ENCODE peak calls at places on chromosomes 4 and X, in six cellular contexts. One of them, this sample, is unnamed.

GRCh38 chr4:82275431-82276423 is 98.1 kb downstream of the HNRNPD start:
- DNase-seq in NB4: peak
- DNase-seq in AG04450: no peak
- DNase-seq in AG09319: no peak
- DNase-seq in cardiac fibroblast: no peak
- DNase-seq in H1: peak
- DNase-seq in this sample: no peak

GRCh38 chr4:152100378-152101201 is 339.8 kb upstream of the GATB start:
- DNase-seq in H1: peak
- DNase-seq in NB4: no peak
- DNase-seq in AG04450: no peak
- DNase-seq in AG09319: no peak
- DNase-seq in cardiac fibroblast: no peak
- DNase-seq in this sample: no peak

GRCh38 chrX:119758682-119759332 is 419 bp downstream of the SOWAHD start:
- DNase-seq in NB4: peak
- DNase-seq in AG04450: no peak
- DNase-seq in H1: peak
- DNase-seq in cardiac fibroblast: no peak
- DNase-seq in AG09319: no peak
- DNase-seq in this sample: peak

GRCh38 chrX:56798866-56799864 is 70.1 kb downstream of the NBDY start:
- DNase-seq in cardiac fibroblast: no peak
- DNase-seq in NB4: no peak
- DNase-seq in H1: peak
- DNase-seq in AG09319: no peak
- DNase-seq in AG04450: no peak
- DNase-seq in this sample: peak

GRCh38 chr4:88697113-88697512 is 516 bp downstream of the NAP1L5 start:
- DNase-seq in AG09319: no peak
- DNase-seq in NB4: peak
- DNase-seq in cardiac fibroblast: peak
- DNase-seq in AG04450: no peak
- DNase-seq in H1: no peak
- DNase-seq in this sample: no peak

GRCh38 chr4:116180056-116180690 is 905.2 kb downstream of the TRAM1L1 start:
- DNase-seq in AG09319: no peak
- DNase-seq in NB4: peak
- DNase-seq in cardiac fibroblast: peak
- DNase-seq in H1: no peak
- DNase-seq in AG04450: no peak
- DNase-seq in this sample: peak

GRCh38 chr4:186137193-186137792 is 32.8 kb downstream of the FAM149A start:
- DNase-seq in AG09319: no peak
- DNase-seq in AG04450: no peak
- DNase-seq in cardiac fibroblast: peak
- DNase-seq in H1: no peak
- DNase-seq in NB4: peak
- DNase-seq in this sample: peak

GRCh38 chr4:48081196-48081595 is 52.9 kb downstream of the TXK start:
- DNase-seq in AG09319: no peak
- DNase-seq in AG04450: no peak
- DNase-seq in cardiac fibroblast: peak
- DNase-seq in NB4: no peak
- DNase-seq in H1: no peak
- DNase-seq in this sample: no peak

GRCh38 chr4:128862608-128863313 is 53.3 kb downstream of the JADE1 start:
- DNase-seq in H1: no peak
- DNase-seq in AG04450: no peak
- DNase-seq in cardiac fibroblast: peak
- DNase-seq in AG09319: no peak
- DNase-seq in NB4: no peak
- DNase-seq in this sample: no peak

GRCh38 chrX:96861228-96861627 is 22.5 kb upstream of the RPA4 start:
- DNase-seq in H1: no peak
- DNase-seq in cardiac fibroblast: no peak
- DNase-seq in AG04450: no peak
- DNase-seq in NB4: no peak
- DNase-seq in AG09319: no peak
- DNase-seq in this sample: no peak

DNA sequence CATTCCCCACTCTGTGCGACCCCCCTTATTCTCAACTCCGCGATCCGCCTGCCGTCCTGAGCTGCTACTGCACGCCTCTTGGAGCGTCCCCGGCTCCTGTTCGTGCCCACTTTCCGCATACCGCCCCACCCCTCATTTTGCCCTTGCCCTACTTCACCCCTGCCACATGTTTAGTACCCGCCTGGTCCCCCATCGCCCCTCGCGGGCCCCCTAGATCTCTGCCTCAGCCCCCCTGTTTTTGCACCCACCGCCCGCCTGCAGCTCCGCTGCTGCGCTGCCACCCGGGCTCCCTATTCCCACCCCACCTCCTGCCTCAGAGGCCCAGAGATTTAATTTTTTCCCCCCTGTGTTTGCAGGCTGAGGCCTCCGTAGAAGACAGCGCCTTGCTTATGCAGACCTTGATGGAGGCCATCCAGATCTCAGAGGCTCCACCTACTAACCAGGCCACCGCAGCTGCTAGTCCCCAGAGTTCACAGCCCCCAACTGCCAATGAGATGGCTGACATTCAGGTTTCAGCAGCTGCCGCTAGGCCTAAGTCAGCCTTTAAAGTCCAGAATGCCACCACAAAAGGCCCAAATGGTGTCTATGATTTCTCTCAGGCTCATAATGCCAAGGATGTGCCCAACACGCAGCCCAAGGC is 1.4 kb downstream of the MAGED1 start:
- DNase-seq in AG04450: no peak
- DNase-seq in AG09319: no peak
- DNase-seq in cardiac fibroblast: peak
- DNase-seq in H1: peak
- DNase-seq in NB4: no peak
- DNase-seq in this sample: peak
- TF ChIP-seq CTCF in AG04450: no peak
- TF ChIP-seq CTCF in AG09319: no peak
- TF ChIP-seq CTCF in cardiac fibroblast: peak
- TF ChIP-seq CTCF in H1: no peak
- TF ChIP-seq CTCF in NB4: no peak
- TF ChIP-seq CTCF in this sample: no peak

GRCh38 chrX:137405449-137406140 is 160.3 kb upstream of the ZIC3 start:
- DNase-seq in cardiac fibroblast: no peak
- DNase-seq in AG04450: no peak
- DNase-seq in NB4: no peak
- DNase-seq in AG09319: no peak
- DNase-seq in H1: no peak
- DNase-seq in this sample: no peak

DNA sequence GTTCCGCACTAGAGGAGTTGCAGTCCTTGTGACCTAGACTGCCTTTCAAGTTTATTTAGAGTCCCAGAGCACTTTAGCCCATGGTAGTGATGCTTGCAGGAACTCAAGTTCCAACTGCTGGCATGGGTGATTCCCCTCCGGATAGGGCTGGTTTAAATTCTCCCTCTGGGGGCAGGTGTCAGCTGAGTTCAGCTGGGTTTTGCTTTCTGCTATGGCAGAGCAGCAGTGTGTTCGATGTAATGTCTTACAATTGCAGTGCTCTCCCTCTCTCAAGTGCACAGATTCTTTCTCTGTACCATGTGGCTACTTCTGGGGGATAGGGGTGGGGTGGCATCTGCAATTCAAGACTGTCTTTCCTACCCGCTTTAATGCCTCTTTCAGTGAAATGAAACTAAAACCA is 164.8 kb upstream of the ZIC3 start:
- DNase-seq in H1: no peak
- DNase-seq in AG04450: no peak
- DNase-seq in AG09319: no peak
- DNase-seq in NB4: no peak
- DNase-seq in cardiac fibroblast: no peak
- DNase-seq in this sample: no peak
- TF ChIP-seq CTCF in H1: no peak
- TF ChIP-seq CTCF in AG04450: no peak
- TF ChIP-seq CTCF in AG09319: no peak
- TF ChIP-seq CTCF in NB4: no peak
- TF ChIP-seq CTCF in cardiac fibroblast: no peak
- TF ChIP-seq CTCF in this sample: no peak

GRCh38 chr4:140641789-140642439 is 73.2 kb upstream of the UCP1 start:
- DNase-seq in AG04450: no peak
- DNase-seq in NB4: no peak
- DNase-seq in cardiac fibroblast: no peak
- DNase-seq in AG09319: no peak
- DNase-seq in H1: peak
- DNase-seq in this sample: no peak
- TF ChIP-seq CTCF in AG04450: no peak
- TF ChIP-seq CTCF in NB4: no peak
- TF ChIP-seq CTCF in cardiac fibroblast: no peak
- TF ChIP-seq CTCF in AG09319: no peak
- TF ChIP-seq CTCF in H1: peak
- TF ChIP-seq CTCF in this sample: no peak

GRCh38 chrX:74325130-74326059 is 21.4 kb downstream of the ZCCHC13 start:
- DNase-seq in cardiac fibroblast: no peak
- DNase-seq in H1: peak
- DNase-seq in AG04450: no peak
- DNase-seq in AG09319: no peak
- DNase-seq in NB4: peak
- DNase-seq in this sample: no peak
- TF ChIP-seq CTCF in cardiac fibroblast: no peak
- TF ChIP-seq CTCF in H1: peak
- TF ChIP-seq CTCF in AG04450: no peak
- TF ChIP-seq CTCF in AG09319: no peak
- TF ChIP-seq CTCF in NB4: no peak
- TF ChIP-seq CTCF in this sample: no peak

DNA sequence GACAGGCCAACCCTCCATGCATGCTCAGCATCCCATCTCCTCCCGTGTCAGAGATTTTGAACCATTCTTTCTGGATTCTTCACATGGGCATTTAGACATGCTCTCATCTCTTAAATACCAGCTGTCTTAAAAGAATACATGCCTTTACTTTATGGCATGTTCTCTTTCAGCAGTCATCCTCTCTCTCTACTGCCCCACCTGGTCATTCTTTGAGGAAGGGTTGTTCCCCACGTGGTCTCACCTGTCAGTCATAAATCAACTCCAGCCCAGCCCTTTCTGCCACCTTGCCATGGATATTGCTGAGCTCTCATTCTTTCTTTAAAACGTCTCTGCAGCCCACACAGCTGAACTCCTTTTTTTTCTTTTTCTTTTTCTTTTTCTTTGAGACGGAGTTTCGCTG is 111.3 kb downstream of the ARHGAP10 start:
- DNase-seq in AG04450: no peak
- DNase-seq in NB4: no peak
- DNase-seq in AG09319: no peak
- DNase-seq in H1: no peak
- DNase-seq in cardiac fibroblast: no peak
- DNase-seq in this sample: peak
- TF ChIP-seq CTCF in AG04450: peak
- TF ChIP-seq CTCF in NB4: no peak
- TF ChIP-seq CTCF in AG09319: no peak
- TF ChIP-seq CTCF in H1: peak
- TF ChIP-seq CTCF in cardiac fibroblast: peak
- TF ChIP-seq CTCF in this sample: peak

GRCh38 chr4:107044170-107044569 is 8.1 kb upstream of the DKK2 start:
- DNase-seq in cardiac fibroblast: peak
- DNase-seq in H1: no peak
- DNase-seq in AG09319: no peak
- DNase-seq in NB4: peak
- DNase-seq in AG04450: no peak
- DNase-seq in this sample: no peak
- TF ChIP-seq CTCF in cardiac fibroblast: peak
- TF ChIP-seq CTCF in H1: peak
- TF ChIP-seq CTCF in AG09319: peak
- TF ChIP-seq CTCF in NB4: no peak
- TF ChIP-seq CTCF in AG04450: peak
- TF ChIP-seq CTCF in this sample: peak

GRCh38 chrX:134758652-134759051 is 100.4 kb upstream of the PLAC1 start:
- DNase-seq in H1: no peak
- DNase-seq in AG04450: no peak
- DNase-seq in AG09319: no peak
- DNase-seq in NB4: no peak
- DNase-seq in cardiac fibroblast: no peak
- DNase-seq in this sample: no peak

GRCh38 chrX:134749651-134750450 is 91.6 kb upstream of the PLAC1 start:
- DNase-seq in AG09319: no peak
- DNase-seq in cardiac fibroblast: no peak
- DNase-seq in AG04450: no peak
- DNase-seq in H1: no peak
- DNase-seq in NB4: no peak
- DNase-seq in this sample: no peak

GRCh38 chrX:134752558-134752957 is 94.3 kb upstream of the PLAC1 start:
- DNase-seq in H1: no peak
- DNase-seq in AG04450: no peak
- DNase-seq in NB4: no peak
- DNase-seq in cardiac fibroblast: no peak
- DNase-seq in AG09319: no peak
- DNase-seq in this sample: no peak

DNA sequence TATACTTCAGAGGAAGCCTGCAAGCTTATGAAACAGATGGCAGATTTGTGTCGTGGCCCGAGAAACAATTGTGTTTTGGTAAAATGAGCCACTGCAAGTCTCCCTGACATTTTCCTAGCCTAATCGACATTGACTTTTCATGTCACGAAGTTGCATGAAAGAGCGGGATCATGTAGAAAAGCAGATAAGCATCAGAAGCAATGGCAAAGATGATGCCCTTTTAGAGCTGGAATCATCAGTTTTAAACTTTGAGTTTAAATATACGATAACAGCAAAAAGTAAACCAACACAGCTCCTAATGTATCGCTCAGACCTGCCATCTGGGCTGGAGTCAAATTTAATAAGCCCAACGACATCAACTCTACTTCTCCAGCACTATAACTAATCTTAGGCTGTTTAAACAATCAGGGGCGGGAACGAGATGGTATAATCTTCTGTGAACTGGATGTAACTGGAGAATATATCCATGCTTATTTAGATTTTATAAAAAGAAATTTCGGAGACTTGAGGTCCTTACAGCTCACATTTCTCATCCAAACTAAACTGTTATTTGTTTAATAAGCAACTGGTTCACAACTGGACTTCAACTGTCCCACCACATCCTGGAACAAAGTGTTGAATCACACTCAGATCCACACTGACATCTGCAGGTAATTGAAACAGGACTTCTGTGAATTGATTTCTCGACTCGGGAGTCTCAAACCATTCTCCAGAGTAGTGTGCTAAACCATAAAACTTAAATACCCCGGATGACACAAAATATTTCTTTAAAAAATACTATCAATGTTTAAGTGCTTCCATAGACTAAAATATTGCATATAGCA is 95.1 kb upstream of the PLAC1 start:
- DNase-seq in H1: no peak
- DNase-seq in cardiac fibroblast: peak
- DNase-seq in AG09319: peak
- DNase-seq in NB4: peak
- DNase-seq in AG04450: no peak
- DNase-seq in this sample: no peak
- TF ChIP-seq CTCF in H1: peak
- TF ChIP-seq CTCF in cardiac fibroblast: peak
- TF ChIP-seq CTCF in AG09319: peak
- TF ChIP-seq CTCF in NB4: no peak
- TF ChIP-seq CTCF in AG04450: peak
- TF ChIP-seq CTCF in this sample: peak

DNA sequence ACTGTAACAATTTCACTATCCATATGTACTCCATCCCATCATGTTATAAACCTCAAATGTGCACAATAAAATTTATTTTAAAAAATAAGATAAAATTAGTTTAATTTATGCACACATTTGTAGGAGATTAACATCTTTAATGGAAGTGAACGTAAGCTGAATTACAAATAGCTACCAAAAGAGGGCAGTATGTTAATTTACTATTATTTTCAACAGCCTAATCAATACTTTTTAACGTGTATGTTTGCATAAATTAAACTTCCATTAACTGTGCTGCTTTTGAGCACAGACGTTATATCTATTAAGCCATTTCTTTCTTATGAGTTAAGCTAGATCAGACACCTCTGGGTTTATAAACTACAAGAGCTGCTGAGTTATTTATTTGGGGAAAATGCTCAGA is 56.5 kb upstream of the PHKA2 start:
- DNase-seq in AG09319: no peak
- DNase-seq in H1: no peak
- DNase-seq in cardiac fibroblast: peak
- DNase-seq in NB4: no peak
- DNase-seq in AG04450: no peak
- DNase-seq in this sample: peak
- TF ChIP-seq CTCF in AG09319: peak
- TF ChIP-seq CTCF in H1: no peak
- TF ChIP-seq CTCF in cardiac fibroblast: no peak
- TF ChIP-seq CTCF in NB4: no peak
- TF ChIP-seq CTCF in AG04450: peak
- TF ChIP-seq CTCF in this sample: peak